ENCODE peak calls at places on chromosome 1, in six cellular contexts. H is NCI-H1930, W is substantia nigra, F is choroid plexus epithelial cell, S is amygdala, V is right cardiac atrium. M is an unnamed sample.

GRCh38 chr1:94777281-94777680 is 42.9 kb upstream of the SLC44A3 start:
- DNase-seq in S (no peak), F (no peak), V (no peak), W (no peak), H (no peak), M (no peak)

GRCh38 chr1:222413436-222413835 is 134.5 kb downstream of the HHIPL2 start:
- DNase-seq in S (no peak), V (no peak), W (no peak), H (no peak), F (no peak), M (no peak)

GRCh38 chr1:160834945-160835565 is 27.6 kb downstream of the CD244 start:
- DNase-seq in H (no peak), F (peak), W (no peak), S (no peak), V (no peak), M (no peak)

GRCh38 chr1:220711086-220711809 is 21.1 kb downstream of the C1orf115 start:
- DNase-seq in W (no peak), V (no peak), F (no peak), S (no peak), H (no peak), M (no peak)

GRCh38 chr1:218592688-218593087 is 247.6 kb downstream of the TGFB2 start:
- DNase-seq in F (peak), W (no peak), H (no peak), S (no peak), V (no peak), M (no peak)

GRCh38 chr1:5297199-5297877 is 642.9 kb downstream of the AJAP1 start:
- DNase-seq in H (no peak), S (peak), W (peak), F (no peak), V (peak), M (peak)

GRCh38 chr1:47630346-47630745 is 192.5 kb downstream of the FOXD2 start:
- DNase-seq in W (no peak), S (no peak), V (no peak), H (no peak), F (no peak), M (no peak)

GRCh38 chr1:235275836-235276235 is 52.1 kb downstream of the ARID4B start:
- DNase-seq in H (no peak), V (no peak), F (no peak), S (no peak), W (no peak), M (no peak)

GRCh38 chr1:84853743-84854721 is 39.0 kb downstream of the LPAR3 start:
- DNase-seq in H (no peak), V (no peak), W (no peak), S (no peak), F (peak), M (no peak)

GRCh38 chr1:211013346-211014240 is 120.4 kb downstream of the KCNH1 start:
- DNase-seq in W (no peak), F (no peak), S (no peak), V (no peak), H (no peak), M (no peak)

GRCh38 chr1:53902235-53902920 is 8.4 kb downstream of the DIO1 start:
- DNase-seq in S (no peak), W (no peak), F (peak), H (no peak), V (no peak), M (no peak)

GRCh38 chr1:82562448-82562847 is 761.7 kb downstream of the ADGRL2 start:
- DNase-seq in S (no peak), W (no peak), H (peak), V (no peak), F (no peak), M (no peak)